ENCODE peak calls at places on chromosome 4, in six cellular contexts. One of them, this sample, is unnamed.

GRCh38 chr4:26719954-26720552 is 136.2 kb downstream of the TBC1D19 start:
- DNase-seq in GM12892: no peak
- DNase-seq in NB4: peak; percentile 38
- DNase-seq in spleen: no peak
- DNase-seq in ovary: no peak
- DNase-seq in body of pancreas: no peak
- DNase-seq in this sample: peak; percentile 63

GRCh38 chr4:40331092-40331824 is 3.9 kb upstream of the CHRNA9 start:
- DNase-seq in GM12892: no peak
- DNase-seq in NB4: no peak
- DNase-seq in spleen: no peak
- DNase-seq in ovary: no peak
- DNase-seq in body of pancreas: no peak
- DNase-seq in this sample: no peak

GRCh38 chr4:24396988-24397387 is 187.4 kb downstream of the DHX15 start:
- DNase-seq in GM12892: no peak
- DNase-seq in NB4: no peak
- DNase-seq in spleen: no peak
- DNase-seq in ovary: no peak
- DNase-seq in body of pancreas: no peak
- DNase-seq in this sample: no peak

GRCh38 chr4:165803005-165803404 is 70.0 kb upstream of the TLL1 start:
- DNase-seq in GM12892: no peak
- DNase-seq in NB4: no peak
- DNase-seq in spleen: no peak
- DNase-seq in ovary: no peak
- DNase-seq in body of pancreas: no peak
- DNase-seq in this sample: no peak

GRCh38 chr4:11297627-11298026 is 131.1 kb downstream of the HS3ST1 start:
- DNase-seq in GM12892: no peak
- DNase-seq in NB4: no peak
- DNase-seq in spleen: no peak
- DNase-seq in ovary: no peak
- DNase-seq in body of pancreas: no peak
- DNase-seq in this sample: no peak

GRCh38 chr4:85416094-85416493 is 58.9 kb upstream of the ARHGAP24 start:
- DNase-seq in GM12892: no peak
- DNase-seq in NB4: no peak
- DNase-seq in spleen: no peak
- DNase-seq in ovary: no peak
- DNase-seq in body of pancreas: no peak
- DNase-seq in this sample: no peak

GRCh38 chr4:118865091-118865708 is 23.5 kb upstream of the SYNPO2 start:
- DNase-seq in GM12892: no peak
- DNase-seq in NB4: peak; percentile 68
- DNase-seq in spleen: no peak
- DNase-seq in ovary: no peak
- DNase-seq in body of pancreas: peak; percentile 76
- DNase-seq in this sample: peak; percentile 64

GRCh38 chr4:162644346-162644745 is 480.5 kb upstream of the FSTL5 start:
- DNase-seq in GM12892: no peak
- DNase-seq in NB4: no peak
- DNase-seq in spleen: no peak
- DNase-seq in ovary: no peak
- DNase-seq in body of pancreas: no peak
- DNase-seq in this sample: no peak

GRCh38 chr4:173332963-173333657 is 1.0 kb downstream of the HMGB2 start:
- DNase-seq in GM12892: no peak
- DNase-seq in NB4: no peak
- DNase-seq in spleen: no peak
- DNase-seq in ovary: no peak
- DNase-seq in body of pancreas: no peak
- DNase-seq in this sample: peak; percentile 1

GRCh38 chr4:26420438-26420837 is 69.8 kb downstream of the CCKAR start:
- DNase-seq in GM12892: no peak
- DNase-seq in NB4: no peak
- DNase-seq in spleen: no peak
- DNase-seq in ovary: no peak
- DNase-seq in body of pancreas: no peak
- DNase-seq in this sample: peak; percentile 94

GRCh38 chr4:40280586-40280985 is 54.5 kb upstream of the CHRNA9 start:
- DNase-seq in GM12892: no peak
- DNase-seq in NB4: peak; percentile 27
- DNase-seq in spleen: no peak
- DNase-seq in ovary: no peak
- DNase-seq in body of pancreas: no peak
- DNase-seq in this sample: no peak

GRCh38 chr4:61511716-61512488 is 311.8 kb downstream of the ADGRL3 start:
- DNase-seq in GM12892: no peak
- DNase-seq in NB4: no peak
- DNase-seq in spleen: no peak
- DNase-seq in ovary: no peak
- DNase-seq in body of pancreas: no peak
- DNase-seq in this sample: peak; percentile 73

GRCh38 chr4:106079616-106080015 is 184.3 kb downstream of the NPNT start:
- DNase-seq in GM12892: no peak
- DNase-seq in NB4: no peak
- DNase-seq in spleen: no peak
- DNase-seq in ovary: no peak
- DNase-seq in body of pancreas: no peak
- DNase-seq in this sample: no peak

GRCh38 chr4:96955691-96956090 is 1115.8 kb downstream of the PDHA2 start:
- DNase-seq in GM12892: no peak
- DNase-seq in NB4: no peak
- DNase-seq in spleen: no peak
- DNase-seq in ovary: no peak
- DNase-seq in body of pancreas: no peak
- DNase-seq in this sample: no peak

GRCh38 chr4:8323947-8324555 is 54.5 kb downstream of the HTRA3 start:
- DNase-seq in GM12892: no peak
- DNase-seq in NB4: no peak
- DNase-seq in spleen: peak; percentile 23
- DNase-seq in ovary: no peak
- DNase-seq in body of pancreas: no peak
- DNase-seq in this sample: peak; percentile 31

GRCh38 chr4:74097631-74098550 is 1.1 kb downstream of the CXCL2 start:
- DNase-seq in GM12892: no peak
- DNase-seq in NB4: peak; percentile 12
- DNase-seq in spleen: no peak
- DNase-seq in ovary: no peak
- DNase-seq in body of pancreas: peak; percentile 16
- DNase-seq in this sample: no peak

GRCh38 chr4:123788577-123788976 is 392.0 kb downstream of the SPRY1 start:
- DNase-seq in GM12892: no peak
- DNase-seq in NB4: no peak
- DNase-seq in spleen: no peak
- DNase-seq in ovary: no peak
- DNase-seq in body of pancreas: no peak
- DNase-seq in this sample: peak; percentile 67

GRCh38 chr4:10619220-10619619 is 65.3 kb downstream of the CLNK start:
- DNase-seq in GM12892: no peak
- DNase-seq in NB4: no peak
- DNase-seq in spleen: no peak
- DNase-seq in ovary: no peak
- DNase-seq in body of pancreas: peak; percentile 20
- DNase-seq in this sample: peak; percentile 38

GRCh38 chr4:2303686-2304320 is 41.9 kb upstream of the MXD4 start:
- DNase-seq in GM12892: no peak
- DNase-seq in NB4: no peak
- DNase-seq in spleen: peak; percentile 64
- DNase-seq in ovary: no peak
- DNase-seq in body of pancreas: no peak
- DNase-seq in this sample: no peak

GRCh38 chr4:79049840-79050520 is 110.7 kb upstream of the PAQR3 start:
- DNase-seq in GM12892: no peak
- DNase-seq in NB4: peak; percentile 67
- DNase-seq in spleen: no peak
- DNase-seq in ovary: no peak
- DNase-seq in body of pancreas: no peak
- DNase-seq in this sample: no peak

GRCh38 chr4:59258002-59258401 is 1942.1 kb upstream of the ADGRL3 start:
- DNase-seq in GM12892: no peak
- DNase-seq in NB4: no peak
- DNase-seq in spleen: no peak
- DNase-seq in ovary: no peak
- DNase-seq in body of pancreas: no peak
- DNase-seq in this sample: no peak

GRCh38 chr4:133921280-133922195 is 280.1 kb downstream of the PABPC4L start:
- DNase-seq in GM12892: no peak
- DNase-seq in NB4: no peak
- DNase-seq in spleen: no peak
- DNase-seq in ovary: no peak
- DNase-seq in body of pancreas: no peak
- DNase-seq in this sample: peak; percentile 34

GRCh38 chr4:95601342-95601741 is 52.6 kb upstream of the UNC5C start:
- DNase-seq in GM12892: no peak
- DNase-seq in NB4: peak; percentile 47
- DNase-seq in spleen: no peak
- DNase-seq in ovary: no peak
- DNase-seq in body of pancreas: no peak
- DNase-seq in this sample: no peak

GRCh38 chr4:112736718-112737135 is 99.8 kb downstream of the LARP7 start:
- DNase-seq in GM12892: no peak
- DNase-seq in NB4: no peak
- DNase-seq in spleen: no peak
- DNase-seq in ovary: no peak
- DNase-seq in body of pancreas: no peak
- DNase-seq in this sample: no peak

GRCh38 chr4:125728568-125728967 is 413.8 kb downstream of the FAT4 start:
- DNase-seq in GM12892: no peak
- DNase-seq in NB4: no peak
- DNase-seq in spleen: no peak
- DNase-seq in ovary: no peak
- DNase-seq in body of pancreas: no peak
- DNase-seq in this sample: peak; percentile 98

GRCh38 chr4:35963383-35963782 is 280.9 kb downstream of the ARAP2 start:
- DNase-seq in GM12892: no peak
- DNase-seq in NB4: no peak
- DNase-seq in spleen: no peak
- DNase-seq in ovary: no peak
- DNase-seq in body of pancreas: no peak
- DNase-seq in this sample: no peak

GRCh38 chr4:188110741-188111458 is 1.5 kb upstream of the TRIML2 start:
- DNase-seq in GM12892: no peak
- DNase-seq in NB4: no peak
- DNase-seq in spleen: no peak
- DNase-seq in ovary: no peak
- DNase-seq in body of pancreas: no peak
- DNase-seq in this sample: peak; percentile 25

GRCh38 chr4:89957527-89957926 is 62.9 kb downstream of the MMRN1 start:
- DNase-seq in GM12892: no peak
- DNase-seq in NB4: no peak
- DNase-seq in spleen: no peak
- DNase-seq in ovary: no peak
- DNase-seq in body of pancreas: no peak
- DNase-seq in this sample: no peak

GRCh38 chr4:188041721-188042120 is 46.1 kb downstream of the ZFP42 start:
- DNase-seq in GM12892: no peak
- DNase-seq in NB4: no peak
- DNase-seq in spleen: no peak
- DNase-seq in ovary: no peak
- DNase-seq in body of pancreas: no peak
- DNase-seq in this sample: no peak

GRCh38 chr4:68953056-68953455 is 1.5 kb upstream of the UGT2A3 start:
- DNase-seq in GM12892: no peak
- DNase-seq in NB4: no peak
- DNase-seq in spleen: no peak
- DNase-seq in ovary: no peak
- DNase-seq in body of pancreas: no peak
- DNase-seq in this sample: no peak

GRCh38 chr4:68951806-68952585 is 392 bp upstream of the UGT2A3 start:
- DNase-seq in GM12892: no peak
- DNase-seq in NB4: no peak
- DNase-seq in spleen: no peak
- DNase-seq in ovary: no peak
- DNase-seq in body of pancreas: no peak
- DNase-seq in this sample: no peak

GRCh38 chr4:68950033-68950432 is 1.6 kb downstream of the UGT2A3 start:
- DNase-seq in GM12892: no peak
- DNase-seq in NB4: no peak
- DNase-seq in spleen: no peak
- DNase-seq in ovary: no peak
- DNase-seq in body of pancreas: no peak
- DNase-seq in this sample: no peak

GRCh38 chr4:68948985-68949384 is 2.6 kb downstream of the UGT2A3 start:
- DNase-seq in GM12892: no peak
- DNase-seq in NB4: no peak
- DNase-seq in spleen: no peak
- DNase-seq in ovary: no peak
- DNase-seq in body of pancreas: no peak
- DNase-seq in this sample: no peak

GRCh38 chr4:68951078-68951805 is at the start of gene UGT2A3:
- DNase-seq in GM12892: no peak
- DNase-seq in NB4: no peak
- DNase-seq in spleen: no peak
- DNase-seq in ovary: no peak
- DNase-seq in body of pancreas: peak; percentile 96
- DNase-seq in this sample: no peak
- TF ChIP-seq POLR2A in GM12892: no peak
- TF ChIP-seq POLR2A in NB4: no peak
- TF ChIP-seq POLR2A in spleen: no peak
- TF ChIP-seq POLR2A in ovary: no peak
- TF ChIP-seq POLR2A in body of pancreas: peak; percentile 65
- TF ChIP-seq POLR2A in this sample: no peak

GRCh38 chr4:182826391-182826790 is 90.8 kb downstream of the DCTD start:
- DNase-seq in GM12892: no peak
- DNase-seq in NB4: no peak
- DNase-seq in spleen: no peak
- DNase-seq in ovary: no peak
- DNase-seq in body of pancreas: no peak
- DNase-seq in this sample: no peak
- TF ChIP-seq POLR2A in GM12892: no peak
- TF ChIP-seq POLR2A in NB4: no peak
- TF ChIP-seq POLR2A in spleen: no peak
- TF ChIP-seq POLR2A in ovary: no peak
- TF ChIP-seq POLR2A in body of pancreas: no peak
- TF ChIP-seq POLR2A in this sample: no peak

GRCh38 chr4:151488968-151489367 is 80.0 kb downstream of the FHIP1A start:
- DNase-seq in GM12892: no peak
- DNase-seq in NB4: no peak
- DNase-seq in spleen: no peak
- DNase-seq in ovary: no peak
- DNase-seq in body of pancreas: no peak
- DNase-seq in this sample: no peak
- TF ChIP-seq POLR2A in GM12892: no peak
- TF ChIP-seq POLR2A in NB4: no peak
- TF ChIP-seq POLR2A in spleen: no peak
- TF ChIP-seq POLR2A in ovary: no peak
- TF ChIP-seq POLR2A in body of pancreas: no peak
- TF ChIP-seq POLR2A in this sample: no peak

DNA sequence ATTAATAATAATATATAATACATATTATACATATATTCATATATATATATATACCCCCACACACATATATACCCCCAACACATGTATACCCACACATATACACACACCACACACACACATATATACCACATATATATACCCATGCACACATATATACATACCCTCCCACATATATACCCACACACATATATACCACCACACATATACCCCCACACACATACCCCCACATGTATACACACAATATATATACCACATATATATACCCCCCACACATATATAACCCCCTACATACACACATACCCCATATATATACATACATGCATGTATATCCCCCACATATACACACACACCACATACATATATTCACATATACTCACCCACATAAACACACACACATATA is 52.0 kb downstream of the NSG1 start:
- DNase-seq in GM12892: no peak
- DNase-seq in NB4: no peak
- DNase-seq in spleen: no peak
- DNase-seq in ovary: no peak
- DNase-seq in body of pancreas: no peak
- DNase-seq in this sample: no peak
- TF ChIP-seq POLR2A in GM12892: no peak
- TF ChIP-seq POLR2A in NB4: no peak
- TF ChIP-seq POLR2A in spleen: no peak
- TF ChIP-seq POLR2A in ovary: no peak
- TF ChIP-seq POLR2A in body of pancreas: no peak
- TF ChIP-seq POLR2A in this sample: no peak

This sample was measured in IMR-90.